ENCODE peak calls at places on chromosome 19, in eight cellular contexts. S is LHCN-M2, U is hepatic stellate cell, V is EL, D is activated T-cell treated with anti-CD3 and anti-CD28 coated beads for 24 hours, C is cardiac muscle cell, I is AG10803, W is tibial nerve. P is an unnamed sample.

GRCh38 chr19:18736415-18737336 is 53.2 kb downstream of the CRTC1 start:
- DNase-seq in I (no peak), C (no peak), U (no peak), W (no peak), V (no peak), S (no peak), D (no peak), P (no peak)

GRCh38 chr19:4369109-4369887 is 25.9 kb downstream of the MPND start:
- DNase-seq in V (no peak), I (peak), D (peak), U (no peak), S (no peak), C (no peak), W (peak), P (no peak)

GRCh38 chr19:40282209-40282580 is 3.0 kb downstream of the AKT2 start:
- DNase-seq in S (no peak), W (no peak), C (no peak), V (no peak), D (no peak), I (no peak), U (no peak), P (no peak)

GRCh38 chr19:7293795-7294570 is at the start of gene INSR:
- DNase-seq in D (peak), C (peak), I (peak), U (peak), V (peak), S (peak), W (peak), P (peak)

GRCh38 chr19:18281082-18282020 is at the start of gene JUND:
- DNase-seq in V (peak), W (peak), C (peak), S (peak), U (peak), I (peak), D (peak), P (peak)

GRCh38 chr19:48806518-48806817 is 4.4 kb downstream of the BCAT2 start:
- DNase-seq in S (no peak), I (no peak), U (no peak), D (no peak), W (no peak), C (no peak), V (peak), P (peak)

GRCh38 chr19:29531458-29532025 is 5.7 kb downstream of the VSTM2B start:
- DNase-seq in D (no peak), U (no peak), C (no peak), V (no peak), S (no peak), W (no peak), I (no peak), P (no peak)

GRCh38 chr19:41422955-41423354 is 4.2 kb downstream of the B3GNT8 start:
- DNase-seq in C (no peak), S (no peak), U (no peak), D (no peak), V (no peak), I (no peak), W (no peak), P (no peak)

GRCh38 chr19:56866563-56866962 is 26.0 kb upstream of the PEG3 start:
- DNase-seq in V (no peak), U (no peak), D (no peak), I (no peak), C (no peak), W (no peak), S (no peak), P (no peak)

GRCh38 chr19:4851551-4852290 is 15.7 kb downstream of the PLIN3 start:
- DNase-seq in I (peak), W (peak), U (peak), V (peak), S (peak), D (peak), C (peak), P (peak)

GRCh38 chr19:49605605-49606004 is 14.6 kb downstream of the PRR12 start:
- DNase-seq in I (no peak), C (no peak), S (no peak), U (no peak), V (no peak), D (no peak), W (no peak), P (no peak)

GRCh38 chr19:10502524-10503001 is 593 bp downstream of the KEAP1 start:
- DNase-seq in S (peak), U (peak), I (peak), V (peak), W (peak), D (peak), C (peak), P (peak)

GRCh38 chr19:16325671-16326400 is 1.2 kb downstream of the KLF2 start:
- DNase-seq in V (peak), W (no peak), U (no peak), C (peak), D (no peak), S (no peak), I (peak), P (peak)

GRCh38 chr19:12841094-12841493 is 2.8 kb downstream of the MAST1 start:
- DNase-seq in S (no peak), W (no peak), U (no peak), D (no peak), C (peak), I (no peak), V (peak), P (no peak)

GRCh38 chr19:48637948-48638830 is 1.0 kb upstream of the DBP start:
- DNase-seq in C (peak), V (peak), I (peak), W (peak), S (peak), U (peak), D (peak), P (peak)

GRCh38 chr19:2164020-2164988 is 571 bp downstream of the DOT1L start:
- DNase-seq in W (peak), U (no peak), S (no peak), D (peak), V (peak), C (peak), I (no peak), P (peak)

GRCh38 chr19:35856546-35857149 is at the start of gene KIRREL2:
- DNase-seq in C (peak), I (no peak), D (peak), U (no peak), V (no peak), S (no peak), W (no peak), P (no peak)

GRCh38 chr19:52473655-52474350 is 20.4 kb downstream of the ZNF578 start:
- DNase-seq in S (no peak), I (no peak), W (no peak), D (no peak), V (no peak), C (no peak), U (no peak), P (peak)

GRCh38 chr19:35755160-35755549 is 1.7 kb downstream of the HSPB6 start:
- DNase-seq in D (no peak), C (no peak), W (no peak), V (no peak), S (no peak), I (no peak), U (no peak), P (no peak)

GRCh38 chr19:19531951-19532805 is 3.5 kb downstream of the YJEFN3 start:
- DNase-seq in W (peak), V (peak), C (peak), I (peak), S (peak), U (peak), D (peak), P (peak)

GRCh38 chr19:1632462-1633268 is 19.8 kb downstream of the TCF3 start:
- DNase-seq in U (no peak), C (no peak), V (no peak), S (no peak), I (no peak), W (no peak), D (no peak), P (no peak)

GRCh38 chr19:35002037-35002535 is 2.0 kb downstream of the GRAMD1A start:
- DNase-seq in D (no peak), S (no peak), I (no peak), V (no peak), C (no peak), W (no peak), U (no peak), P (no peak)

GRCh38 chr19:5436101-5436947 is 18.9 kb upstream of the ZNRF4 start:
- DNase-seq in W (no peak), S (peak), I (peak), V (peak), U (peak), D (no peak), C (peak), P (peak)

GRCh38 chr19:32339988-32340874 is 5.2 kb upstream of the ZNF507 start:
- DNase-seq in W (peak), S (peak), C (peak), I (peak), V (peak), U (peak), D (peak), P (peak)

GRCh38 chr19:42067315-42067888 is 2.6 kb downstream of the GRIK5 start:
- DNase-seq in I (no peak), U (no peak), S (no peak), V (no peak), W (no peak), C (no peak), D (no peak), P (no peak)

GRCh38 chr19:1266818-1267440 is 2.2 kb upstream of the CIRBP start:
- DNase-seq in D (no peak), C (peak), V (peak), I (peak), U (peak), S (no peak), W (no peak), P (peak)

GRCh38 chr19:40803170-40803856 is 4.3 kb downstream of the EGLN2 start:
- DNase-seq in W (no peak), S (no peak), V (no peak), U (no peak), D (no peak), C (no peak), I (no peak), P (no peak)

GRCh38 chr19:55585658-55586339 is 5.2 kb upstream of the ZNF579 start:
- DNase-seq in I (peak), U (peak), V (peak), W (no peak), D (peak), S (peak), C (peak), P (peak)

GRCh38 chr19:50835103-50835784 is 1.9 kb upstream of the KLK15 start:
- DNase-seq in V (peak), D (no peak), W (no peak), I (peak), C (peak), U (no peak), S (no peak), P (peak)

GRCh38 chr19:47145639-47146486 is 15.2 kb downstream of the SAE1 start:
- DNase-seq in I (no peak), U (no peak), W (no peak), V (no peak), D (no peak), S (no peak), C (no peak), P (no peak)

GRCh38 chr19:10718205-10719196 is 622 bp downstream of the DNM2 start:
- DNase-seq in V (no peak), U (peak), W (no peak), I (peak), D (peak), C (peak), S (peak), P (peak)

GRCh38 chr19:33450689-33451088 is 70.9 kb downstream of the PEPD start:
- DNase-seq in D (no peak), U (no peak), C (no peak), W (no peak), I (no peak), S (no peak), V (no peak), P (no peak)

GRCh38 chr19:3125900-3126524 is 9.8 kb upstream of the GNA15 start:
- DNase-seq in S (peak), W (no peak), D (peak), U (peak), I (peak), C (peak), V (peak), P (peak)